ENCODE peak calls at places on chromosome 3, in seven cellular contexts. N is neuronal stem cell, A is IMR-90, D is mesendoderm, E is H9, O is H1, B is trophoblast cell. T is an unnamed sample.

GRCh38 chr3:187839422-187839821 is 94.2 kb upstream of the BCL6 start:
- DNase-seq in N (no peak), A (no peak), D (no peak), E (no peak), O (no peak), B (no peak), T (no peak)

GRCh38 chr3:120528163-120528562 is 68.0 kb upstream of the NDUFB4 start:
- DNase-seq in N (no peak), A (no peak), D (no peak), E (no peak), O (no peak), B (no peak), T (no peak)

GRCh38 chr3:144259267-144259666 is 287.6 kb downstream of the DIPK2A start:
- DNase-seq in N (no peak), A (no peak), D (no peak), E (no peak), O (no peak), B (no peak), T (peak)

GRCh38 chr3:126338796-126339241 is 18.4 kb downstream of the KLF15 start:
- DNase-seq in N (no peak), A (no peak), D (no peak), E (no peak), O (no peak), B (no peak), T (no peak)

GRCh38 chr3:99875573-99875924 is 57.9 kb downstream of the CMSS1 start:
- DNase-seq in N (peak), A (peak), D (no peak), E (no peak), O (no peak), B (no peak), T (peak)

GRCh38 chr3:158810823-158811425 is 9.1 kb downstream of the MFSD1 start:
- DNase-seq in N (no peak), A (no peak), D (no peak), E (no peak), O (no peak), B (peak), T (no peak)

GRCh38 chr3:34109846-34110245 is 311.4 kb downstream of the PDCD6IP start:
- DNase-seq in N (no peak), A (no peak), D (no peak), E (no peak), O (no peak), B (no peak), T (no peak)

GRCh38 chr3:29552036-29552435 is 271.2 kb downstream of the RBMS3 start:
- DNase-seq in N (no peak), A (peak), D (no peak), E (no peak), O (no peak), B (no peak), T (no peak)

GRCh38 chr3:86244897-86245296 is 746.1 kb downstream of the VGLL3 start:
- DNase-seq in N (peak), A (no peak), D (no peak), E (no peak), O (no peak), B (no peak), T (no peak)

GRCh38 chr3:72571638-72572114 is 276.6 kb downstream of the SHQ1 start:
- DNase-seq in N (no peak), A (no peak), D (peak), E (no peak), O (no peak), B (peak), T (peak)

GRCh38 chr3:11548721-11549131 is 95.0 kb downstream of the VGLL4 start:
- DNase-seq in N (no peak), A (peak), D (no peak), E (no peak), O (no peak), B (peak), T (peak)

GRCh38 chr3:23085256-23085655 is 117.9 kb upstream of the UBE2E2 start:
- DNase-seq in N (no peak), A (no peak), D (no peak), E (no peak), O (no peak), B (no peak), T (no peak)

GRCh38 chr3:53570086-53570485 is 75.7 kb downstream of the CACNA1D start:
- DNase-seq in N (no peak), A (no peak), D (no peak), E (no peak), O (no peak), B (no peak), T (no peak)

GRCh38 chr3:65443739-65444447 is 594.8 kb downstream of the MAGI1 start:
- DNase-seq in N (no peak), A (peak), D (no peak), E (no peak), O (no peak), B (no peak), T (peak)

GRCh38 chr3:114365268-114365667 is 71.4 kb downstream of the TIGIT start:
- DNase-seq in N (no peak), A (peak), D (no peak), E (no peak), O (no peak), B (no peak), T (peak)

GRCh38 chr3:90036931-90037330 is 929.5 kb downstream of the EPHA3 start:
- DNase-seq in N (no peak), A (no peak), D (no peak), E (no peak), O (no peak), B (no peak), T (no peak)

GRCh38 chr3:64972793-64973192 is 285.0 kb upstream of the ADAMTS9 start:
- DNase-seq in N (no peak), A (peak), D (no peak), E (no peak), O (no peak), B (no peak), T (peak)

GRCh38 chr3:11212784-11213183 is 58.5 kb downstream of the HRH1 start:
- DNase-seq in N (no peak), A (no peak), D (peak), E (no peak), O (no peak), B (no peak), T (no peak)

GRCh38 chr3:41304603-41305002 is 105.3 kb downstream of the CTNNB1 start:
- DNase-seq in N (no peak), A (peak), D (no peak), E (no peak), O (no peak), B (no peak), T (no peak)

GRCh38 chr3:9704343-9705322 is 1.0 kb downstream of the CPNE9 start:
- DNase-seq in N (peak), A (peak), D (peak), E (peak), O (peak), B (peak), T (peak)

GRCh38 chr3:70064194-70064787 is 64.8 kb downstream of the SAMMSON start:
- DNase-seq in N (peak), A (peak), D (peak), E (no peak), O (no peak), B (peak), T (peak)

GRCh38 chr3:61192222-61192621 is 59.0 kb downstream of the FHIT start:
- DNase-seq in N (no peak), A (no peak), D (peak), E (no peak), O (no peak), B (no peak), T (no peak)

GRCh38 chr3:4825572-4826236 is 153.5 kb upstream of the BHLHE40 start:
- DNase-seq in N (no peak), A (no peak), D (peak), E (no peak), O (no peak), B (no peak), T (no peak)

GRCh38 chr3:127731546-127731945 is 58.8 kb downstream of the ABTB1 start:
- DNase-seq in N (no peak), A (no peak), D (no peak), E (no peak), O (no peak), B (no peak), T (no peak)

GRCh38 chr3:49654176-49654825 is 19.9 kb upstream of the APEH start:
- DNase-seq in N (no peak), A (no peak), D (no peak), E (no peak), O (no peak), B (no peak), T (no peak)

GRCh38 chr3:183551930-183552329 is 3.6 kb downstream of the KLHL6 start:
- DNase-seq in N (no peak), A (no peak), D (no peak), E (no peak), O (no peak), B (no peak), T (no peak)

GRCh38 chr3:56813656-56813965 is 11.9 kb upstream of the ARHGEF3 start:
- DNase-seq in N (no peak), A (no peak), D (no peak), E (no peak), O (no peak), B (no peak), T (no peak)

GRCh38 chr3:126361211-126361610 is 4.0 kb upstream of the KLF15 start:
- DNase-seq in N (no peak), A (no peak), D (no peak), E (no peak), O (no peak), B (no peak), T (no peak)

GRCh38 chr3:142152349-142152748 is 3.0 kb upstream of the TFDP2 start:
- DNase-seq in N (no peak), A (no peak), D (peak), E (peak), O (no peak), B (peak), T (no peak)

GRCh38 chr3:168620854-168621253 is 525.1 kb upstream of the GOLIM4 start:
- DNase-seq in N (peak), A (no peak), D (peak), E (peak), O (peak), B (peak), T (peak)

GRCh38 chr3:40623567-40623966 is 98.8 kb downstream of the ZNF621 start:
- DNase-seq in N (no peak), A (no peak), D (no peak), E (no peak), O (no peak), B (peak), T (no peak)

DNA sequence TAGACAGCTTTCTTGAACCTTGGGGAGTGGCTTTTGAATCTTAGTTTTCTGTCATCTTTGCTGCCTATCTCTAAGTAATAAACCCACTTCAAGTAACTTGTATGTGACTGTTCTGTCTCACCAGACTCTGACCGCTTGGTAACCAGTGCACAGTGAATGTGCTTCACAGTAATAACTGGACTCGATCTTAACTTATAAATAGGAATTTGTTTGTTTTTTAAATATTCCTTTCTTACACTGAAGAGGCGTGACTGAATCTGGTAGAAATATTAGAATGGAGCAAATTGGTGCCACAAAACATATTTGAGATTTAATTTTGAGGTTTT is 318.0 kb downstream of the GBE1 start:
- DNase-seq in N (no peak), A (no peak), D (no peak), E (no peak), O (no peak), B (no peak), T (no peak)
- H3K18ac ChIP-seq in N (no peak), A (no peak), D (no peak), E (no peak), O (no peak), B (no peak), T (no peak)

GRCh38 chr3:18843188-18843587 is 305.1 kb upstream of the KCNH8 start:
- DNase-seq in N (no peak), A (no peak), D (no peak), E (no peak), O (no peak), B (no peak), T (no peak)
- H3K18ac ChIP-seq in N (no peak), A (no peak), D (no peak), E (no peak), O (no peak), B (no peak), T (no peak)

GRCh38 chr3:42731476-42732195 is 29.0 kb upstream of the HHATL start:
- DNase-seq in N (no peak), A (no peak), D (no peak), E (peak), O (no peak), B (no peak), T (no peak)

GRCh38 chr3:42730706-42731420 is 28.3 kb upstream of the HHATL start:
- DNase-seq in N (no peak), A (no peak), D (no peak), E (peak), O (no peak), B (no peak), T (no peak)

GRCh38 chr3:42728668-42729364 is 26.2 kb upstream of the HHATL start:
- DNase-seq in N (no peak), A (no peak), D (no peak), E (peak), O (no peak), B (no peak), T (no peak)

GRCh38 chr3:42729404-42730145 is 27.0 kb upstream of the HHATL start:
- DNase-seq in N (no peak), A (no peak), D (no peak), E (peak), O (no peak), B (no peak), T (no peak)

DNA sequence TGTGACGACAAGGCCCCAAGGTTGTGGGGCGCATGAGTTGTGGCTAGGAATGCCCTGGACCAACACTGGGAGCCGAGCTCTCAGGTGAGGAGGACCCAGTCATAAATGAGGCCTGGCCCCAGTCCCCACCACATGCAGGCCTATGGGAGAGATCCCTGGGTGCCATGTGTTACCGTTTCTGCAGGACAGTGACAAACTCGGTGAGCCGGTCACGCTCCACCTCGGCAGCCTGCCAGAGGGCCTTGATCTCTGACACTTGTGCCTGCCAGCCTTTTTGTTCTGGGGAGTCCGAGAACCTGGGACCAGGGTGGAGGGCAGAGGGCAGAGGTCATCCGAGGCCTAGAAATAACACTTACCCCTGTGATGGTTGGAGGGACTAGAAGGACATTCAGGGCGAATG is 27.7 kb upstream of the HHATL start:
- DNase-seq in N (no peak), A (no peak), D (no peak), E (peak), O (no peak), B (no peak), T (no peak)
- H3K18ac ChIP-seq in N (no peak), A (no peak), D (no peak), E (no peak), O (no peak), B (no peak), T (no peak)

GRCh38 chr3:52492059-52492458 is 3.1 kb upstream of the STAB1 start:
- DNase-seq in N (no peak), A (no peak), D (no peak), E (no peak), O (no peak), B (no peak), T (no peak)

GRCh38 chr3:52495777-52496602 is 852 bp downstream of the STAB1 start:
- DNase-seq in N (no peak), A (peak), D (no peak), E (no peak), O (no peak), B (peak), T (peak)

GRCh38 chr3:52493232-52494017 is 1.7 kb upstream of the STAB1 start:
- DNase-seq in N (no peak), A (no peak), D (no peak), E (no peak), O (no peak), B (no peak), T (no peak)

GRCh38 chr3:52495096-52495495 is at the start of gene STAB1:
- DNase-seq in N (no peak), A (no peak), D (no peak), E (no peak), O (no peak), B (no peak), T (no peak)

GRCh38 chr3:52494446-52494845 is 692 bp upstream of the STAB1 start:
- DNase-seq in N (no peak), A (no peak), D (peak), E (no peak), O (no peak), B (no peak), T (no peak)
- H3K18ac ChIP-seq in N (peak), A (no peak), D (no peak), E (no peak), O (no peak), B (no peak), T (no peak)

DNA sequence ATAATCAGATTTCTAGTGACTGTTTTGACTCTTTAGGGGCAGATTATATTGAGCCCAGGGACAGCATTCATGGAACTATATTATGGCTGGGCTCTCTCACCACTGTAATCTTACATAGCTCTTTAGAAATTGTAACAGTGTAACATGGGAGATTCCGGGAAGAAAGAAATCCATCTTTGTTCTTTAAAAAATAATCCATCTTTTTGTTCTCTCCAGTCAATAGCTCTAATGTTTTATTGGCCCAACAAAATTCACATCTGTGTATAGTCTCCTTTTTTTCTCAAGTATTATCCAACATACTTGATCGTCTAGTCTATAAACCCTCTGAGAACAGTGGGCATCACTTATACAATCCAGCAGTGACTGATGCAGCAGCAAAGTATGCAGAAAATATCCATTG is 277.1 kb upstream of the PLSCR5 start:
- DNase-seq in N (no peak), A (no peak), D (no peak), E (no peak), O (no peak), B (no peak), T (no peak)
- H3K18ac ChIP-seq in N (no peak), A (no peak), D (no peak), E (no peak), O (no peak), B (no peak), T (no peak)

DNA sequence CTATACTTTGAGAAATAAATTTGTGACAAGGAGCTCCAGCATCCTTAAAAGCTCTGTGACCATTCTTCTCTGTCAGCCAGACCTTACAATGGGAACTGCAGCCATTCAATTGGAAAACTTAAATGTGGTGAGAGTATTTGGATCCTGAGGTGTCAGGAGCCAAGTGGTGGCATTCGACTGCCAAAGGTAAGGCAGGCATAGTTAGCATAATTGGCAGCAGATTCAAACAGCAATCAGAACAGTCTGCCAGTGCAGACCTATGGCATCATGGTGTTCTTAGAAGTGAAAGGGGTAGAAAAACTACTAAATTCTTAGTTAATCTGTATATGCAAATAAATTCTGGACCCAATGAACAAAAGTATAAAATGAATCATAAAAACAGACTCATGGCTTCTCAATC is 18.2 kb upstream of the FNDC3B start:
- DNase-seq in N (no peak), A (no peak), D (no peak), E (no peak), O (no peak), B (no peak), T (no peak)
- H3K18ac ChIP-seq in N (no peak), A (no peak), D (no peak), E (no peak), O (peak), B (no peak), T (no peak)

DNA sequence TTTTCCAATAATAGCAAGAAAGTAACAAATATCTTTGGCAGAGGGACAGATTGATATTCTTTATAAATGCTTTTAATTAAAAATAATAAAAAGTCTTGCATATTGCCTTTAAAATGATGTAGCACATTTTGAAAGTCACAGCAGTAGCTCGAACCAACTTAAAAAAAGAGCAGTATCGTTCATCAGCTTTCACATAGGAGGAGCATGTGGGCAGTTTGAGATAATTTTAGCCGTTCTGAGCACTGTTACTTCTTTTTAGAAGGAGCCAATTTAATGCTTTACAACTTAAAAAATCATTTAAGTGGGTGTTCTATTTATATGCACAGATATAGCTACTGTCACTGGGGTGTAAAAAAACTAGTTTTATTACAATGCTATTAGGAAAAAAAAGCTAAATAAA is 622.7 kb upstream of the GBE1 start:
- DNase-seq in N (no peak), A (no peak), D (no peak), E (no peak), O (no peak), B (no peak), T (no peak)
- H3K18ac ChIP-seq in N (no peak), A (no peak), D (no peak), E (no peak), O (no peak), B (no peak), T (no peak)

GRCh38 chr3:192911293-192911692 is 6.4 kb downstream of the MB21D2 start:
- DNase-seq in N (no peak), A (no peak), D (no peak), E (no peak), O (no peak), B (no peak), T (no peak)
- H3K18ac ChIP-seq in N (no peak), A (no peak), D (no peak), E (no peak), O (no peak), B (no peak), T (no peak)

GRCh38 chr3:194624956-194625355 is 8.3 kb downstream of the TMEM44 start:
- DNase-seq in N (no peak), A (no peak), D (no peak), E (no peak), O (no peak), B (no peak), T (no peak)
- H3K18ac ChIP-seq in N (no peak), A (no peak), D (no peak), E (no peak), O (no peak), B (no peak), T (no peak)

T was measured in mesenchymal stem cell.